ENCODE peak calls at places on chromosome 19, in five cellular contexts. One of them, this sample, is unnamed.

GRCh38 chr19:45166723-45167252 is 6.0 kb upstream of the NKPD1 start:
- DNase-seq in left ventricle myocardium inferior: peak
- DNase-seq in BJ: no peak
- DNase-seq in AG04449: no peak
- DNase-seq in SK-N-SH: no peak
- DNase-seq in this sample: no peak

GRCh38 chr19:16018801-16019551 is 57.3 kb upstream of the TPM4 start:
- DNase-seq in left ventricle myocardium inferior: no peak
- DNase-seq in BJ: no peak
- DNase-seq in AG04449: no peak
- DNase-seq in SK-N-SH: peak
- DNase-seq in this sample: no peak

GRCh38 chr19:34712606-34713261 is 21.3 kb upstream of the ZNF181 start:
- DNase-seq in left ventricle myocardium inferior: no peak
- DNase-seq in BJ: peak
- DNase-seq in AG04449: peak
- DNase-seq in SK-N-SH: peak
- DNase-seq in this sample: peak

GRCh38 chr19:8609210-8610040 is 1.1 kb downstream of the ADAMTS10 start:
- DNase-seq in left ventricle myocardium inferior: peak
- DNase-seq in BJ: no peak
- DNase-seq in AG04449: no peak
- DNase-seq in SK-N-SH: peak
- DNase-seq in this sample: no peak

GRCh38 chr19:14556662-14557188 is 15.1 kb downstream of the NDUFB7 start:
- DNase-seq in left ventricle myocardium inferior: peak
- DNase-seq in BJ: no peak
- DNase-seq in AG04449: no peak
- DNase-seq in SK-N-SH: peak
- DNase-seq in this sample: peak

GRCh38 chr19:36916991-36917390 is 859 bp downstream of the ZNF568 start:
- DNase-seq in left ventricle myocardium inferior: no peak
- DNase-seq in BJ: peak
- DNase-seq in AG04449: no peak
- DNase-seq in SK-N-SH: peak
- DNase-seq in this sample: no peak

GRCh38 chr19:28864577-28865042 is 348.3 kb downstream of the UQCRFS1 start:
- DNase-seq in left ventricle myocardium inferior: peak
- DNase-seq in BJ: no peak
- DNase-seq in AG04449: no peak
- DNase-seq in SK-N-SH: no peak
- DNase-seq in this sample: no peak

GRCh38 chr19:9914315-9915207 is 21.8 kb downstream of the OLFM2 start:
- DNase-seq in left ventricle myocardium inferior: peak
- DNase-seq in BJ: no peak
- DNase-seq in AG04449: peak
- DNase-seq in SK-N-SH: peak
- DNase-seq in this sample: peak

GRCh38 chr19:4557186-4557970 is 2.1 kb downstream of the SEMA6B start:
- DNase-seq in left ventricle myocardium inferior: no peak
- DNase-seq in BJ: no peak
- DNase-seq in AG04449: no peak
- DNase-seq in SK-N-SH: peak
- DNase-seq in this sample: peak

GRCh38 chr19:2361259-2362038 is 1.4 kb downstream of the TMPRSS9 start:
- DNase-seq in left ventricle myocardium inferior: no peak
- DNase-seq in BJ: no peak
- DNase-seq in AG04449: no peak
- DNase-seq in SK-N-SH: peak
- DNase-seq in this sample: no peak

GRCh38 chr19:35459414-35460082 is 11.5 kb downstream of the FFAR2 start:
- DNase-seq in left ventricle myocardium inferior: peak
- DNase-seq in BJ: no peak
- DNase-seq in AG04449: no peak
- DNase-seq in SK-N-SH: peak
- DNase-seq in this sample: no peak

GRCh38 chr19:33225458-33225925 is at the start of gene SLC7A10:
- DNase-seq in left ventricle myocardium inferior: no peak
- DNase-seq in BJ: no peak
- DNase-seq in AG04449: no peak
- DNase-seq in SK-N-SH: peak
- DNase-seq in this sample: no peak

GRCh38 chr19:8057545-8058270 is 5.1 kb downstream of the CCL25 start:
- DNase-seq in left ventricle myocardium inferior: no peak
- DNase-seq in BJ: no peak
- DNase-seq in AG04449: no peak
- DNase-seq in SK-N-SH: peak
- DNase-seq in this sample: no peak

GRCh38 chr19:662207-662961 is 630 bp downstream of the RNF126 start:
- DNase-seq in left ventricle myocardium inferior: no peak
- DNase-seq in BJ: no peak
- DNase-seq in AG04449: no peak
- DNase-seq in SK-N-SH: peak
- DNase-seq in this sample: peak

GRCh38 chr19:14954071-14954655 is 12.9 kb downstream of the OR7C2 start:
- DNase-seq in left ventricle myocardium inferior: no peak
- DNase-seq in BJ: no peak
- DNase-seq in AG04449: no peak
- DNase-seq in SK-N-SH: no peak
- DNase-seq in this sample: peak

GRCh38 chr19:10139952-10140351 is 20.3 kb upstream of the EIF3G start:
- DNase-seq in left ventricle myocardium inferior: no peak
- DNase-seq in BJ: no peak
- DNase-seq in AG04449: no peak
- DNase-seq in SK-N-SH: no peak
- DNase-seq in this sample: no peak

GRCh38 chr19:45645068-45645630 is 6.0 kb upstream of the EML2 start:
- DNase-seq in left ventricle myocardium inferior: no peak
- DNase-seq in BJ: no peak
- DNase-seq in AG04449: no peak
- DNase-seq in SK-N-SH: no peak
- DNase-seq in this sample: no peak

GRCh38 chr19:53977991-53978731 is 13.3 kb upstream of the CACNG6 start:
- DNase-seq in left ventricle myocardium inferior: peak
- DNase-seq in BJ: peak
- DNase-seq in AG04449: peak
- DNase-seq in SK-N-SH: peak
- DNase-seq in this sample: no peak

GRCh38 chr19:1136201-1136600 is 32.4 kb downstream of the GPX4 start:
- DNase-seq in left ventricle myocardium inferior: no peak
- DNase-seq in BJ: no peak
- DNase-seq in AG04449: no peak
- DNase-seq in SK-N-SH: no peak
- DNase-seq in this sample: peak

GRCh38 chr19:41616785-41617621 is 9.9 kb downstream of the CEACAM4 start:
- DNase-seq in left ventricle myocardium inferior: no peak
- DNase-seq in BJ: no peak
- DNase-seq in AG04449: no peak
- DNase-seq in SK-N-SH: no peak
- DNase-seq in this sample: no peak

GRCh38 chr19:55460670-55461258 is 678 bp downstream of the ISOC2 start:
- DNase-seq in left ventricle myocardium inferior: peak
- DNase-seq in BJ: peak
- DNase-seq in AG04449: no peak
- DNase-seq in SK-N-SH: peak
- DNase-seq in this sample: peak

GRCh38 chr19:35318679-35319448 is 10.1 kb upstream of the CD22 start:
- DNase-seq in left ventricle myocardium inferior: peak
- DNase-seq in BJ: peak
- DNase-seq in AG04449: no peak
- DNase-seq in SK-N-SH: no peak
- DNase-seq in this sample: no peak

GRCh38 chr19:38245826-38246498 is 10.2 kb downstream of the PPP1R14A start:
- DNase-seq in left ventricle myocardium inferior: peak
- DNase-seq in BJ: no peak
- DNase-seq in AG04449: no peak
- DNase-seq in SK-N-SH: no peak
- DNase-seq in this sample: peak
- H3K4me3 ChIP-seq in left ventricle myocardium inferior: no peak
- H3K4me3 ChIP-seq in BJ: no peak
- H3K4me3 ChIP-seq in AG04449: no peak
- H3K4me3 ChIP-seq in SK-N-SH: no peak
- H3K4me3 ChIP-seq in this sample: no peak

GRCh38 chr19:20276011-20276738 is 109.2 kb downstream of the ZNF486 start:
- DNase-seq in left ventricle myocardium inferior: no peak
- DNase-seq in BJ: no peak
- DNase-seq in AG04449: no peak
- DNase-seq in SK-N-SH: no peak
- DNase-seq in this sample: no peak

GRCh38 chr19:20273376-20273775 is 106.4 kb downstream of the ZNF486 start:
- DNase-seq in left ventricle myocardium inferior: no peak
- DNase-seq in BJ: no peak
- DNase-seq in AG04449: no peak
- DNase-seq in SK-N-SH: no peak
- DNase-seq in this sample: no peak

GRCh38 chr19:20273951-20274578 is 107.1 kb downstream of the ZNF486 start:
- DNase-seq in left ventricle myocardium inferior: no peak
- DNase-seq in BJ: no peak
- DNase-seq in AG04449: no peak
- DNase-seq in SK-N-SH: no peak
- DNase-seq in this sample: no peak

GRCh38 chr19:20279516-20279915 is 112.5 kb downstream of the ZNF486 start:
- DNase-seq in left ventricle myocardium inferior: no peak
- DNase-seq in BJ: no peak
- DNase-seq in AG04449: no peak
- DNase-seq in SK-N-SH: no peak
- DNase-seq in this sample: no peak

GRCh38 chr19:20278342-20278741 is 111.3 kb downstream of the ZNF486 start:
- DNase-seq in left ventricle myocardium inferior: no peak
- DNase-seq in BJ: no peak
- DNase-seq in AG04449: no peak
- DNase-seq in SK-N-SH: no peak
- DNase-seq in this sample: peak
- TF ChIP-seq CTCF in left ventricle myocardium inferior: no peak
- TF ChIP-seq CTCF in BJ: no peak
- TF ChIP-seq CTCF in AG04449: no peak
- TF ChIP-seq CTCF in SK-N-SH: no peak
- TF ChIP-seq CTCF in this sample: peak

GRCh38 chr19:39842693-39843435 is 3.3 kb downstream of the FBL start:
- DNase-seq in left ventricle myocardium inferior: no peak
- DNase-seq in BJ: no peak
- DNase-seq in AG04449: no peak
- DNase-seq in SK-N-SH: no peak
- DNase-seq in this sample: no peak
- H3K4me3 ChIP-seq in left ventricle myocardium inferior: no peak
- H3K4me3 ChIP-seq in BJ: no peak
- H3K4me3 ChIP-seq in AG04449: no peak
- H3K4me3 ChIP-seq in SK-N-SH: no peak
- H3K4me3 ChIP-seq in this sample: no peak

DNA sequence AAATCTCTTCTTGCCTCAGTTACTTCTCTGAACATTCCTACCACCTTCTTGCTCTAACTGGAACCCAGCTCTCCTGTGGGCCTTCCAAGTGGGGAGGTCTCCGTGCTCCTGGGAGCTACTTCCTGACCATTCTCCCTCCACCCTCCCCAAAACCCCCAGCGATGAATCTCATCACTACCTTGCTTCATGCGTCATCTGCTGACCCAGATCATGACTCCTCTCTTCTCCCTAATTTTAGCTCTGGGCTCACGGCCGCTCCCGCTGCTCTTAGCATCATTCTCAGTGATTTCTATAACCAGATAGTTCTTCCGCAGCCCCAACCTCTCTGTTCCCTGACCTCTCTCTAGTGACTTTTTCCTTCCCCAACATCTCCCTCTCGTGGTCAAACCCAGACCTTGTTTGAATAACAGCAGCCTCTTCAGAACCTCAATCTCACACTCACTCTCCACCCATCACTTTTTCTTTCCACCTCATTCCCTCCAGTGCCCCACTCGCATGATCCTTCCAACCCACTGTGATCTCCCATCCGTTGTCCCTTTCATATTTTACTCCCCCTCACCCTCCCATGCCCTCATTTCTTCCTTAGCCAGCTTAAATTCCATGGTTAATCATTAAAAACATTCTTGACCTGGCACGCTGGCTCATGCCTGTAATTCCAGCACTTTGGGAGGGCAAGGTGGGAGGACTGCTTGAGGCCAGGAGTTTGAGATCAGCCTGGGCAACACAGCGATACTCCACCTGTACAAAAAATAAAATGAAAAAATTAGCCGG is 21.8 kb downstream of the MRPS12 start:
- DNase-seq in left ventricle myocardium inferior: no peak
- DNase-seq in BJ: no peak
- DNase-seq in AG04449: no peak
- DNase-seq in SK-N-SH: no peak
- DNase-seq in this sample: peak
- TF ChIP-seq CTCF in left ventricle myocardium inferior: peak
- TF ChIP-seq CTCF in BJ: peak
- TF ChIP-seq CTCF in AG04449: peak
- TF ChIP-seq CTCF in SK-N-SH: no peak
- TF ChIP-seq CTCF in this sample: peak

GRCh38 chr19:3405261-3405653 is 38.9 kb downstream of the NFIC start:
- DNase-seq in left ventricle myocardium inferior: no peak
- DNase-seq in BJ: no peak
- DNase-seq in AG04449: no peak
- DNase-seq in SK-N-SH: no peak
- DNase-seq in this sample: no peak
- H3K4me3 ChIP-seq in left ventricle myocardium inferior: peak
- H3K4me3 ChIP-seq in BJ: no peak
- H3K4me3 ChIP-seq in AG04449: no peak
- H3K4me3 ChIP-seq in SK-N-SH: no peak
- H3K4me3 ChIP-seq in this sample: no peak

GRCh38 chr19:47813304-47813994 is 8.3 kb upstream of the CRX start:
- DNase-seq in left ventricle myocardium inferior: peak
- DNase-seq in BJ: no peak
- DNase-seq in AG04449: no peak
- DNase-seq in SK-N-SH: peak
- DNase-seq in this sample: peak
- TF ChIP-seq CTCF in left ventricle myocardium inferior: peak
- TF ChIP-seq CTCF in BJ: peak
- TF ChIP-seq CTCF in AG04449: peak
- TF ChIP-seq CTCF in SK-N-SH: peak
- TF ChIP-seq CTCF in this sample: peak